ENCODE peak calls at places on chromosomes 13 and 19, in ten cellular contexts. W is right lobe of liver, Y is sigmoid colon, B is heart left ventricle, L is esophagus squamous epithelium, E is A549, M is endothelial cell of umbilical vein, Z is K562, P is IMR-90, Q is uterus. T is an unnamed sample.

GRCh38 chr13:73417012-73417615 is 358.3 kb downstream of the KLF5 start:
- DNase-seq in W (no peak), Y (no peak), B (no peak), L (no peak), E (peak; percentile 37), M (no peak), Z (peak; percentile 34), P (no peak), Q (no peak), T (peak; percentile 43)

GRCh38 chr19:15449620-15450527 is at the start of gene WIZ:
- DNase-seq in W (peak; percentile 83), Y (peak; percentile 95), B (peak; percentile 94), L (no peak), E (peak; percentile 79), M (peak; percentile 56), Z (peak; percentile 94), P (peak; percentile 55), Q (peak; percentile 88), T (peak; percentile 85)

GRCh38 chr13:80363890-80364503 is 23.1 kb upstream of the SPRY2 start:
- DNase-seq in W (no peak), Y (no peak), B (no peak), L (no peak), E (peak; percentile 15), M (peak; percentile 46), Z (peak; percentile 21), P (peak; percentile 49), Q (no peak), T (no peak)

GRCh38 chr19:49988433-49988832 is 27.5 kb upstream of the SIGLEC11 start:
- DNase-seq in W (no peak), Y (no peak), B (no peak), L (no peak), E (no peak), M (no peak), Z (no peak), P (peak; percentile 83), Q (no peak), T (no peak)

GRCh38 chr19:13012690-13013608 is 17.7 kb downstream of the NFIX start:
- DNase-seq in W (no peak), Y (peak; percentile 90), B (no peak), L (no peak), E (no peak), M (peak; percentile 11), Z (peak; percentile 80), P (peak; percentile 63), Q (peak; percentile 84), T (no peak)

GRCh38 chr19:11382898-11383705 is 1.0 kb downstream of the EPOR start:
- DNase-seq in W (peak; percentile 85), Y (peak; percentile 73), B (peak; percentile 83), L (no peak), E (peak; percentile 79), M (peak; percentile 28), Z (peak; percentile 89), P (no peak), Q (no peak), T (peak; percentile 58)

GRCh38 chr13:102325321-102325720 is 76.5 kb downstream of the FGF14 start:
- DNase-seq in W (no peak), Y (no peak), B (no peak), L (no peak), E (no peak), M (no peak), Z (no peak), P (no peak), Q (no peak), T (no peak)

GRCh38 chr19:49690656-49691242 is at the start of gene CPT1C:
- DNase-seq in W (no peak), Y (peak; percentile 93), B (peak; percentile 86), L (no peak), E (no peak), M (peak; percentile 83), Z (no peak), P (peak; percentile 79), Q (peak; percentile 85), T (peak; percentile 82)

GRCh38 chr13:83987394-83987793 is 105.1 kb upstream of the SLITRK1 start:
- DNase-seq in W (no peak), Y (no peak), B (no peak), L (no peak), E (no peak), M (no peak), Z (no peak), P (no peak), Q (no peak), T (no peak)

GRCh38 chr19:44757735-44758505 is 9.4 kb downstream of the BCL3 start:
- DNase-seq in W (no peak), Y (peak; percentile 90), B (peak; percentile 88), L (no peak), E (no peak), M (peak; percentile 53), Z (no peak), P (peak; percentile 63), Q (peak; percentile 81), T (peak; percentile 62)

GRCh38 chr19:50434525-50434924 is 1.8 kb downstream of the MYBPC2 start:
- DNase-seq in W (no peak), Y (no peak), B (no peak), L (no peak), E (no peak), M (no peak), Z (peak; percentile 48), P (no peak), Q (no peak), T (no peak)

GRCh38 chr19:4557971-4558941 is 1.2 kb downstream of the SEMA6B start:
- DNase-seq in W (no peak), Y (no peak), B (no peak), L (no peak), E (no peak), M (peak; percentile 61), Z (no peak), P (no peak), Q (peak; percentile 34), T (no peak)

GRCh38 chr19:54937926-54938325 is 9.4 kb downstream of the NLRP7 start:
- DNase-seq in W (no peak), Y (no peak), B (no peak), L (no peak), E (no peak), M (no peak), Z (no peak), P (no peak), Q (no peak), T (no peak)

GRCh38 chr19:18768997-18769891 is 21.9 kb downstream of the COMP start:
- DNase-seq in W (no peak), Y (no peak), B (no peak), L (no peak), E (no peak), M (no peak), Z (no peak), P (no peak), Q (no peak), T (no peak)

GRCh38 chr13:99199541-99200432 is 867 bp upstream of the UBAC2 start:
- DNase-seq in W (no peak), Y (peak; percentile 77), B (no peak), L (no peak), E (no peak), M (peak; percentile 39), Z (no peak), P (no peak), Q (no peak), T (no peak)

GRCh38 chr13:102907016-102907756 is 61.4 kb downstream of the ERCC5 start:
- DNase-seq in W (no peak), Y (no peak), B (no peak), L (no peak), E (no peak), M (no peak), Z (no peak), P (no peak), Q (no peak), T (no peak)

GRCh38 chr13:110825516-110825915 is 89.4 kb downstream of the ANKRD10 start:
- DNase-seq in W (no peak), Y (no peak), B (no peak), L (no peak), E (no peak), M (no peak), Z (no peak), P (no peak), Q (no peak), T (no peak)
- H3K27ac ChIP-seq in W (no peak overlapping the region), Y (no peak overlapping the region), B (no peak overlapping the region), L (no peak overlapping the region), E (no peak overlapping the region), M (no peak overlapping the region), Z (no peak overlapping the region), P (no peak overlapping the region), Q (no peak overlapping the region), T (no peak overlapping the region)

GRCh38 chr13:48532473-48533206 is at the start of gene RCBTB2:
- DNase-seq in W (peak; percentile 99), Y (peak; percentile 99), B (peak; percentile 100), L (peak; percentile 84), E (peak; percentile 96), M (peak; percentile 99), Z (peak; percentile 90), P (peak; percentile 96), Q (peak; percentile 99), T (peak; percentile 99)
- TF ChIP-seq POLR2A in W (peak; percentile 90), Y (peak; percentile 93), B (peak; percentile 87), L (peak; percentile 93), E (peak; percentile 66), M (peak; percentile 95), Z (peak; percentile 74), P (peak; percentile 86), Q (peak; percentile 96), T (peak; percentile 95)

GRCh38 chr13:33761744-33762143 is 56.2 kb upstream of the RFC3 start:
- DNase-seq in W (no peak), Y (no peak), B (no peak), L (no peak), E (peak; percentile 26), M (no peak), Z (peak; percentile 9), P (no peak), Q (no peak), T (peak; percentile 24)
- TF ChIP-seq CTCF in W (no peak), Y (no peak), B (no peak), L (no peak), E (no peak), M (no peak), Z (no peak), P (no peak), Q (no peak), T (no peak)

GRCh38 chr13:66021846-66022245 is 1208.3 kb downstream of the PCDH9 start:
- DNase-seq in W (no peak), Y (no peak), B (no peak), L (no peak), E (no peak), M (no peak), Z (no peak), P (no peak), Q (no peak), T (no peak)
- H3K27ac ChIP-seq in W (no peak overlapping the region), Y (no peak overlapping the region), B (no peak overlapping the region), L (no peak overlapping the region), E (no peak overlapping the region), M (no peak overlapping the region), Z (no peak overlapping the region), P (no peak overlapping the region), Q (no peak overlapping the region), T (no peak overlapping the region)

T was measured in body of pancreas.